ENCODE peak calls at places on chromosomes 5 and 9, in seven cellular contexts. One of them, this sample, is unnamed.

GRCh38 chr5:139964994-139965565 is 78.0 kb downstream of the NRG2 start:
- DNase-seq in heart left ventricle: peak; percentile 8
- DNase-seq in IMR-90: no peak
- DNase-seq in breast epithelium: no peak
- DNase-seq in uterus: no peak
- DNase-seq in A549: no peak
- DNase-seq in esophagus squamous epithelium: no peak
- DNase-seq in this sample: no peak

GRCh38 chr5:158546080-158546479 is 553.6 kb downstream of the EBF1 start:
- DNase-seq in heart left ventricle: no peak
- DNase-seq in IMR-90: no peak
- DNase-seq in uterus: no peak
- DNase-seq in breast epithelium: no peak
- DNase-seq in esophagus squamous epithelium: no peak
- DNase-seq in A549: no peak
- DNase-seq in this sample: no peak

GRCh38 chr9:88786291-88787054 is 204.8 kb upstream of the S1PR3 start:
- DNase-seq in esophagus squamous epithelium: no peak
- DNase-seq in uterus: no peak
- DNase-seq in breast epithelium: no peak
- DNase-seq in heart left ventricle: no peak
- DNase-seq in A549: no peak
- DNase-seq in IMR-90: peak; percentile 24
- DNase-seq in this sample: no peak

GRCh38 chr9:108397286-108397685 is 458.5 kb downstream of the ACTL7B start:
- DNase-seq in heart left ventricle: no peak
- DNase-seq in IMR-90: no peak
- DNase-seq in esophagus squamous epithelium: no peak
- DNase-seq in A549: no peak
- DNase-seq in breast epithelium: no peak
- DNase-seq in uterus: no peak
- DNase-seq in this sample: no peak

GRCh38 chr5:119330367-119331183 is 25.2 kb upstream of the TNFAIP8 start:
- DNase-seq in IMR-90: no peak
- DNase-seq in heart left ventricle: no peak
- DNase-seq in esophagus squamous epithelium: no peak
- DNase-seq in A549: no peak
- DNase-seq in breast epithelium: no peak
- DNase-seq in uterus: no peak
- DNase-seq in this sample: no peak

GRCh38 chr9:137575382-137575724 is 3.4 kb downstream of the DPH7 start:
- DNase-seq in uterus: no peak
- DNase-seq in heart left ventricle: no peak
- DNase-seq in breast epithelium: no peak
- DNase-seq in IMR-90: no peak
- DNase-seq in A549: no peak
- DNase-seq in esophagus squamous epithelium: no peak
- DNase-seq in this sample: no peak

GRCh38 chr9:14524881-14525515 is 168.2 kb downstream of the ZDHHC21 start:
- DNase-seq in IMR-90: no peak
- DNase-seq in A549: no peak
- DNase-seq in esophagus squamous epithelium: no peak
- DNase-seq in uterus: no peak
- DNase-seq in heart left ventricle: no peak
- DNase-seq in breast epithelium: no peak
- DNase-seq in this sample: no peak

GRCh38 chr5:78757269-78758053 is 108.9 kb upstream of the LHFPL2 start:
- DNase-seq in heart left ventricle: no peak
- DNase-seq in breast epithelium: no peak
- DNase-seq in esophagus squamous epithelium: no peak
- DNase-seq in uterus: no peak
- DNase-seq in IMR-90: peak; percentile 69
- DNase-seq in A549: no peak
- DNase-seq in this sample: no peak

GRCh38 chr9:16828335-16829281 is 41.9 kb downstream of the BNC2 start:
- DNase-seq in uterus: peak; percentile 34
- DNase-seq in breast epithelium: no peak
- DNase-seq in esophagus squamous epithelium: no peak
- DNase-seq in A549: no peak
- DNase-seq in heart left ventricle: peak; percentile 43
- DNase-seq in IMR-90: peak; percentile 78
- DNase-seq in this sample: no peak

GRCh38 chr5:168529361-168530234 is 493 bp downstream of the FBLL1 start:
- DNase-seq in IMR-90: no peak
- DNase-seq in esophagus squamous epithelium: no peak
- DNase-seq in heart left ventricle: no peak
- DNase-seq in A549: no peak
- DNase-seq in uterus: no peak
- DNase-seq in breast epithelium: no peak
- DNase-seq in this sample: no peak

GRCh38 chr5:7437836-7438235 is 41.9 kb downstream of the ADCY2 start:
- DNase-seq in IMR-90: no peak
- DNase-seq in uterus: no peak
- DNase-seq in esophagus squamous epithelium: no peak
- DNase-seq in A549: no peak
- DNase-seq in breast epithelium: no peak
- DNase-seq in heart left ventricle: no peak
- DNase-seq in this sample: no peak

GRCh38 chr9:5628183-5628529 is 751 bp upstream of the RIC1 start:
- DNase-seq in heart left ventricle: no peak
- DNase-seq in breast epithelium: no peak
- DNase-seq in esophagus squamous epithelium: no peak
- DNase-seq in IMR-90: no peak
- DNase-seq in uterus: no peak
- DNase-seq in A549: peak; percentile 38
- DNase-seq in this sample: no peak

GRCh38 chr9:88721028-88721427 is 186.1 kb downstream of the NXNL2 start:
- DNase-seq in breast epithelium: no peak
- DNase-seq in A549: no peak
- DNase-seq in esophagus squamous epithelium: no peak
- DNase-seq in heart left ventricle: no peak
- DNase-seq in uterus: no peak
- DNase-seq in IMR-90: no peak
- DNase-seq in this sample: no peak

GRCh38 chr9:34651286-34651685 is 699 bp upstream of the IL11RA start:
- DNase-seq in uterus: peak; percentile 62
- DNase-seq in heart left ventricle: peak; percentile 43
- DNase-seq in A549: no peak
- DNase-seq in esophagus squamous epithelium: no peak
- DNase-seq in breast epithelium: no peak
- DNase-seq in IMR-90: peak; percentile 54
- DNase-seq in this sample: no peak

GRCh38 chr9:71620806-71621205 is 147.5 kb downstream of the CEMIP2 start:
- DNase-seq in heart left ventricle: no peak
- DNase-seq in breast epithelium: no peak
- DNase-seq in A549: no peak
- DNase-seq in uterus: no peak
- DNase-seq in IMR-90: no peak
- DNase-seq in esophagus squamous epithelium: no peak
- DNase-seq in this sample: no peak

GRCh38 chr9:36008774-36009300 is 27.9 kb upstream of the RECK start:
- DNase-seq in IMR-90: peak; percentile 38
- DNase-seq in A549: peak; percentile 85
- DNase-seq in esophagus squamous epithelium: no peak
- DNase-seq in breast epithelium: peak; percentile 55
- DNase-seq in uterus: peak; percentile 42
- DNase-seq in heart left ventricle: peak; percentile 38
- DNase-seq in this sample: peak; percentile 48

GRCh38 chr9:108151161-108151586 is 661.6 kb upstream of the KLF4 start:
- DNase-seq in esophagus squamous epithelium: no peak
- DNase-seq in uterus: no peak
- DNase-seq in A549: no peak
- DNase-seq in heart left ventricle: no peak
- DNase-seq in IMR-90: peak; percentile 60
- DNase-seq in breast epithelium: no peak
- DNase-seq in this sample: no peak

GRCh38 chr5:43213951-43214350 is 21.9 kb downstream of the NIM1K start:
- DNase-seq in breast epithelium: no peak
- DNase-seq in esophagus squamous epithelium: no peak
- DNase-seq in heart left ventricle: no peak
- DNase-seq in IMR-90: no peak
- DNase-seq in A549: no peak
- DNase-seq in uterus: no peak
- DNase-seq in this sample: no peak

GRCh38 chr5:147055850-147056523 is 177.4 kb upstream of the PPP2R2B start:
- DNase-seq in heart left ventricle: no peak
- DNase-seq in breast epithelium: no peak
- DNase-seq in uterus: no peak
- DNase-seq in esophagus squamous epithelium: no peak
- DNase-seq in A549: no peak
- DNase-seq in IMR-90: no peak
- DNase-seq in this sample: no peak

GRCh38 chr5:63398346-63398745 is 563.9 kb downstream of the HTR1A start:
- DNase-seq in heart left ventricle: no peak
- DNase-seq in esophagus squamous epithelium: no peak
- DNase-seq in uterus: no peak
- DNase-seq in A549: no peak
- DNase-seq in breast epithelium: no peak
- DNase-seq in IMR-90: no peak
- DNase-seq in this sample: no peak

GRCh38 chr9:96382175-96382574 is 1.3 kb downstream of the SLC35D2 start:
- DNase-seq in A549: no peak
- DNase-seq in breast epithelium: no peak
- DNase-seq in uterus: no peak
- DNase-seq in IMR-90: peak; percentile 45
- DNase-seq in esophagus squamous epithelium: no peak
- DNase-seq in heart left ventricle: no peak
- DNase-seq in this sample: no peak

GRCh38 chr9:6630502-6631206 is 14.9 kb downstream of the GLDC start:
- DNase-seq in breast epithelium: no peak
- DNase-seq in esophagus squamous epithelium: no peak
- DNase-seq in heart left ventricle: no peak
- DNase-seq in IMR-90: no peak
- DNase-seq in A549: no peak
- DNase-seq in uterus: no peak
- DNase-seq in this sample: no peak
- H3K4me3 ChIP-seq in breast epithelium: no peak overlapping the region
- H3K4me3 ChIP-seq in esophagus squamous epithelium: no peak overlapping the region
- H3K4me3 ChIP-seq in heart left ventricle: no peak overlapping the region
- H3K4me3 ChIP-seq in IMR-90: no peak overlapping the region
- H3K4me3 ChIP-seq in A549: no peak overlapping the region
- H3K4me3 ChIP-seq in uterus: no peak overlapping the region
- H3K4me3 ChIP-seq in this sample: no peak overlapping the region

DNA sequence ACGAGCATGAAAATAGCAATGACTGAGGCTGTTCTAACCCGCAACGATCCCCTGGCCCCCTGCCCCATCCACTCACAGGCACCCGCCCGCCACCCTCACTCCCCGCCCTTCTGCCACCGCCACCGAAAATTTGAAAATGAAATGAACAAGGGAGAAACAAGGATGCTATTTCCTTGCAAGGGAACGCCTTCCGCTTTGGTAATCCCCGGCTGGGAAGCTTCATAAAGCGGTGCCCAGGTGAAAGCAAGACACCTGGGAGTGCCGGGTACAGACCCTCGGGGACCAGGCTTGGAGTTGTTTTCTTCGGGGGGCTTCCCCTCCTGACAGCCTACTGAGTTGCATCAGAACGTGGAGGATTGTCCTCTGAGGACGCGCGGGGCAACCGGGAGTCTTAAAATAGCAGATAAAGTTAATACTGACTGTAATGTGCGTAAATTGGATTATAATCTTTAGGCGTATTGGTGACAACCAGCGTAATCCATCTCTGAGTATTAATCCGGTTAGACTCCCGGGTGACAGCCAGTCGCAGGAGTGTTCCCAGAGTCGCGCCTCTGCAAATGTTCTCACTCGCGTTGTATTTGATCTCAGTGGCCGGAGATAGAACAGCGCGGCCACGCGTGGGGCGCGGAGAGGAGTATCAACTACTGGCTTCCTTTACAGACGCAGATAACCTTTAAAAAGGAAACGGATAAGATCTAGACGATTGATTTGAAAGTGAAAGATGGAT is 885 bp upstream of the MLLT3 start:
- DNase-seq in uterus: no peak
- DNase-seq in A549: peak; percentile 14
- DNase-seq in IMR-90: peak; percentile 0
- DNase-seq in breast epithelium: no peak
- DNase-seq in heart left ventricle: peak; percentile 37
- DNase-seq in esophagus squamous epithelium: no peak
- DNase-seq in this sample: peak; percentile 21
- TF ChIP-seq POLR2A in uterus: no peak
- TF ChIP-seq POLR2A in A549: no peak
- TF ChIP-seq POLR2A in IMR-90: no peak
- TF ChIP-seq POLR2A in breast epithelium: no peak
- TF ChIP-seq POLR2A in heart left ventricle: no peak
- TF ChIP-seq POLR2A in esophagus squamous epithelium: no peak
- TF ChIP-seq POLR2A in this sample: no peak

GRCh38 chr5:148912714-148913398 is 86.4 kb downstream of the ADRB2 start:
- DNase-seq in heart left ventricle: no peak
- DNase-seq in breast epithelium: no peak
- DNase-seq in IMR-90: peak; percentile 99
- DNase-seq in A549: peak; percentile 82
- DNase-seq in esophagus squamous epithelium: no peak
- DNase-seq in uterus: no peak
- DNase-seq in this sample: no peak
- H3K4me3 ChIP-seq in heart left ventricle: no peak overlapping the region
- H3K4me3 ChIP-seq in breast epithelium: no peak overlapping the region
- H3K4me3 ChIP-seq in IMR-90: no peak overlapping the region
- H3K4me3 ChIP-seq in A549: no peak overlapping the region
- H3K4me3 ChIP-seq in esophagus squamous epithelium: no peak overlapping the region
- H3K4me3 ChIP-seq in uterus: no peak overlapping the region
- H3K4me3 ChIP-seq in this sample: no peak overlapping the region

GRCh38 chr9:19375536-19375935 is 4.5 kb downstream of the RPS6 start:
- DNase-seq in uterus: no peak
- DNase-seq in heart left ventricle: no peak
- DNase-seq in breast epithelium: no peak
- DNase-seq in IMR-90: peak; percentile 58
- DNase-seq in A549: no peak
- DNase-seq in esophagus squamous epithelium: no peak
- DNase-seq in this sample: no peak

GRCh38 chr9:19372576-19372975 is 7.5 kb downstream of the RPS6 start:
- DNase-seq in breast epithelium: no peak
- DNase-seq in IMR-90: no peak
- DNase-seq in uterus: no peak
- DNase-seq in A549: no peak
- DNase-seq in heart left ventricle: no peak
- DNase-seq in esophagus squamous epithelium: no peak
- DNase-seq in this sample: no peak

GRCh38 chr9:19376931-19377330 is 3.1 kb downstream of the RPS6 start:
- DNase-seq in esophagus squamous epithelium: no peak
- DNase-seq in A549: no peak
- DNase-seq in heart left ventricle: no peak
- DNase-seq in uterus: no peak
- DNase-seq in IMR-90: no peak
- DNase-seq in breast epithelium: no peak
- DNase-seq in this sample: no peak

GRCh38 chr9:19371942-19372341 is 8.1 kb downstream of the RPS6 start:
- DNase-seq in A549: no peak
- DNase-seq in heart left ventricle: no peak
- DNase-seq in esophagus squamous epithelium: no peak
- DNase-seq in uterus: no peak
- DNase-seq in IMR-90: no peak
- DNase-seq in breast epithelium: no peak
- DNase-seq in this sample: no peak

DNA sequence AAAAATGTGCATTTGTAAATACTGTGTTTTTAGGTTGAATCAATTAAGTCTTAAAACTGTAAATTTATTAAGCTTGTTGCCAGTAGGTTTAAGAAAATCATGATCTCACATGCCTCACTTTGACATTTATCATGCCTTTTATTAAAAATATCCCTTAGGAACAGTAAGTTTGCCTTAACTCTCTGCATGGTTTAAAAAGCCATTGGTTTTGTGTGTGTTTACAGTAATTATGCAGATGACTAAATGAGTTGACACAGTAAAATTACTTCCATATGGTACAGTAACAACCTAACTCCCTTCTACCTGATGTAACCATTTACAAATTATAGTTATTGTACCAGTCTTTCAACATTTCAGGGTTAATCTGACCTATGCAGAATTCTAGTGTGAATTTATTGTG is 6.5 kb downstream of the RPS6 start:
- DNase-seq in breast epithelium: no peak
- DNase-seq in uterus: no peak
- DNase-seq in esophagus squamous epithelium: no peak
- DNase-seq in A549: no peak
- DNase-seq in heart left ventricle: no peak
- DNase-seq in IMR-90: no peak
- DNase-seq in this sample: no peak
- TF ChIP-seq POLR2A in breast epithelium: no peak
- TF ChIP-seq POLR2A in uterus: no peak
- TF ChIP-seq POLR2A in esophagus squamous epithelium: no peak
- TF ChIP-seq POLR2A in A549: no peak
- TF ChIP-seq POLR2A in heart left ventricle: no peak
- TF ChIP-seq POLR2A in IMR-90: no peak
- TF ChIP-seq POLR2A in this sample: no peak